ENCODE peak calls at places on chromosomes 3 and 15, in eight cellular contexts. I is HEK293T; P is stimulated activated CD8-positive, alpha-beta memory T cell treated with anti-CD3 and anti-CD28 coated beads, Interleukin-7, amount 100 ng/mL, for 48 hours; B is upper lobe of left lung; S is esophagus squamous epithelium; K is anterior cingulate cortex; H is NCI-H345; Z is HL-60. E is an unnamed sample.
A peak's percentile ranks its signal among the peaks of the same experiment; 100 is the strongest.

GRCh38 chr3:35644461-35644860 is 5.1 kb downstream of the ARPP21 start:
- DNase-seq in P (no peak), I (no peak), S (no peak), Z (no peak), K (no peak), B (no peak), H (no peak), E (no peak)

GRCh38 chr3:123064914-123065313 is 1.9 kb upstream of the PDIA5 start:
- DNase-seq in H (no peak), I (no peak), B (no peak), S (no peak), P (no peak), K (no peak), Z (no peak), E (no peak)

GRCh38 chr15:87735536-87735935 is 521.0 kb downstream of the NTRK3 start:
- DNase-seq in I (no peak), B (peak; percentile 30), K (no peak), P (no peak), S (no peak), H (no peak), Z (no peak), E (no peak)

GRCh38 chr3:143644370-143645089 is 203.7 kb downstream of the SLC9A9 start:
- DNase-seq in B (no peak), P (no peak), K (no peak), I (peak; percentile 73), Z (peak; percentile 10), H (peak; percentile 59), S (no peak), E (peak; percentile 66)

GRCh38 chr15:101128191-101128590 is 123.7 kb downstream of the CHSY1 start:
- DNase-seq in Z (no peak), K (no peak), P (no peak), I (no peak), S (no peak), H (no peak), B (no peak), E (peak; percentile 98)

GRCh38 chr3:127817331-127817821 is 4.9 kb downstream of the MGLL start:
- DNase-seq in H (no peak), S (no peak), P (no peak), B (no peak), K (no peak), I (no peak), Z (no peak), E (peak; percentile 84)

GRCh38 chr15:68368731-68369435 is 63.1 kb downstream of the ITGA11 start:
- DNase-seq in S (no peak), I (no peak), B (no peak), K (no peak), Z (no peak), H (no peak), P (no peak), E (peak; percentile 75)

GRCh38 chr15:93027413-93027812 is 61.6 kb downstream of the RGMA start:
- DNase-seq in K (no peak), B (peak; percentile 51), Z (peak; percentile 63), S (no peak), I (no peak), H (no peak), P (no peak), E (no peak)

GRCh38 chr15:62986948-62987347 is 55.6 kb upstream of the TPM1 start:
- DNase-seq in I (no peak), Z (no peak), P (no peak), S (no peak), K (no peak), B (no peak), H (no peak), E (no peak)

GRCh38 chr3:8869613-8870012 is 93.7 kb downstream of the RAD18 start:
- DNase-seq in B (no peak), I (no peak), K (no peak), Z (no peak), S (no peak), H (no peak), P (no peak), E (peak; percentile 98)

GRCh38 chr15:84949043-84949442 is 32.6 kb upstream of the PDE8A start:
- DNase-seq in H (no peak), B (no peak), P (no peak), Z (no peak), K (no peak), I (no peak), S (no peak), E (peak; percentile 57)

GRCh38 chr15:41561777-41562145 is 2.7 kb downstream of the TYRO3 start:
- DNase-seq in P (no peak), Z (no peak), B (no peak), K (peak; percentile 74), I (no peak), S (no peak), H (no peak), E (peak; percentile 25)

GRCh38 chr3:64179860-64180259 is 45.4 kb downstream of the PRICKLE2 start:
- DNase-seq in S (no peak), I (no peak), H (no peak), B (no peak), K (no peak), Z (no peak), P (no peak), E (no peak)

GRCh38 chr15:56820333-56820732 is 87.0 kb upstream of the ZNF280D start:
- DNase-seq in K (no peak), P (no peak), H (no peak), S (no peak), B (no peak), I (no peak), Z (peak; percentile 53), E (no peak)

GRCh38 chr15:75921732-75922703 is 18.3 kb downstream of the FBXO22 start:
- DNase-seq in H (no peak), K (no peak), B (no peak), Z (peak; percentile 49), P (no peak), I (peak; percentile 30), S (no peak), E (peak; percentile 68)

GRCh38 chr15:100783760-100784492 is 95.7 kb upstream of the ALDH1A3 start:
- DNase-seq in P (no peak), H (no peak), Z (no peak), K (no peak), S (no peak), I (no peak), B (no peak), E (no peak)

GRCh38 chr3:71478568-71478967 is 105.0 kb downstream of the FOXP1 start:
- DNase-seq in Z (no peak), B (no peak), K (no peak), S (no peak), H (no peak), I (no peak), P (peak; percentile 33), E (peak; percentile 35)

GRCh38 chr15:51322622-51323296 is 15.6 kb downstream of the CYP19A1 start:
- DNase-seq in I (no peak), S (no peak), P (no peak), B (no peak), H (no peak), K (no peak), Z (peak; percentile 87), E (no peak)

GRCh38 chr3:5226783-5227182 is 39.3 kb downstream of the EDEM1 start:
- DNase-seq in B (no peak), P (no peak), K (no peak), I (no peak), Z (no peak), H (no peak), S (no peak), E (peak; percentile 48)

GRCh38 chr15:22895465-22896190 is 57.2 kb downstream of the NIPA2 start:
- DNase-seq in S (no peak), I (no peak), Z (no peak), H (no peak), B (no peak), P (no peak), K (no peak), E (peak; percentile 73)

GRCh38 chr3:105367063-105367405 is 325 bp downstream of the ALCAM start:
- DNase-seq in P (peak; percentile 13), K (peak; percentile 62), H (peak; percentile 40), S (no peak), B (peak; percentile 87), Z (peak; percentile 33), I (peak; percentile 14), E (peak; percentile 29)

GRCh38 chr15:52642386-52643361 is 36.5 kb downstream of the ATOSA start:
- DNase-seq in P (no peak), K (no peak), H (no peak), S (no peak), B (no peak), Z (no peak), I (no peak), E (peak; percentile 90)

GRCh38 chr3:126937533-126938432 is 45.1 kb upstream of the PLXNA1 start:
- DNase-seq in Z (no peak), K (no peak), B (no peak), H (peak; percentile 21), I (no peak), S (no peak), P (no peak), E (peak; percentile 23)

GRCh38 chr15:63389902-63390301 is 8.3 kb upstream of the CA12 start:
- DNase-seq in I (no peak), P (no peak), K (no peak), H (peak; percentile 96), B (no peak), Z (no peak), S (no peak), E (no peak)

GRCh38 chr15:66508293-66508883 is 3.3 kb downstream of the ZWILCH start:
- DNase-seq in K (no peak), B (no peak), H (no peak), P (no peak), S (no peak), Z (no peak), I (no peak), E (no peak)

E was measured in EH.